ENCODE peak calls at places on chromosomes 11 and 22, in eight cellular contexts. J, M, D, L, V, Y, N and A are unnamed samples.

GRCh38 chr11:69966910-69967309 is 111.2 kb upstream of the ANO1 start:
- DNase-seq in J (no peak), M (no peak), D (no peak), L (no peak), V (no peak), Y (no peak), N (no peak), A (no peak)

GRCh38 chr22:49674479-49674830 is 153.2 kb downstream of the BRD1 start:
- DNase-seq in J (no peak), M (no peak), D (no peak), L (no peak), V (no peak), Y (no peak), N (no peak), A (no peak)

GRCh38 chr11:16764888-16765287 is 26.4 kb downstream of the C11orf58 start:
- DNase-seq in J (no peak), M (no peak), D (no peak), L (no peak), V (no peak), Y (no peak), N (no peak), A (no peak)

GRCh38 chr11:122637538-122637937 is 18.0 kb upstream of the UBASH3B start:
- DNase-seq in J (peak), M (no peak), D (no peak), L (no peak), V (no peak), Y (no peak), N (no peak), A (no peak)

GRCh38 chr22:25774575-25775026 is 32.6 kb downstream of the MYO18B start:
- DNase-seq in J (no peak), M (peak), D (peak), L (peak), V (no peak), Y (peak), N (no peak), A (peak)

GRCh38 chr11:70577258-70577603 is 178.9 kb downstream of the CTTN start:
- DNase-seq in J (no peak), M (no peak), D (no peak), L (no peak), V (no peak), Y (no peak), N (no peak), A (no peak)

GRCh38 chr22:32536352-32536751 is 61.7 kb downstream of the FBXO7 start:
- DNase-seq in J (no peak), M (no peak), D (no peak), L (no peak), V (no peak), Y (no peak), N (no peak), A (no peak)

GRCh38 chr11:106234794-106235193 is 157.3 kb downstream of the AASDHPPT start:
- DNase-seq in J (no peak), M (no peak), D (no peak), L (no peak), V (no peak), Y (no peak), N (no peak), A (no peak)

GRCh38 chr11:118156531-118157185 is 4.0 kb upstream of the SCN4B start:
- DNase-seq in J (peak), M (no peak), D (peak), L (no peak), V (no peak), Y (no peak), N (no peak), A (peak)

GRCh38 chr11:61541568-61541967 is 33.0 kb downstream of the LRRC10B start:
- DNase-seq in J (no peak), M (peak), D (no peak), L (peak), V (no peak), Y (peak), N (peak), A (peak)